ENCODE peak calls at places on chromosome 7, in nine cellular contexts. Z is activated CD8-positive, alpha-beta T cell treated with anti-CD3 and anti-CD28 coated beads, Interleukin-2, amount 10 ng/mL, durations not matched to agents 7 days and 5 days; T is NCI-H2029 treated with DMSO at 0.1 percent for 48 hours; W is anterior cingulate cortex; X is mesothelial cell of epicardium; I is NCI-H446 treated with DMSO at 0.1 percent for 48 hours; G is dermis microvascular lymphatic vessel endothelial cell; F is GM06990; B is pons. H is an unnamed sample.

GRCh38 chr7:98834949-98835348 is 34.9 kb downstream of the TMEM130 start:
- DNase-seq in Z (no peak), T (no peak), W (no peak), X (no peak), I (no peak), G (no peak), F (no peak), B (no peak), H (no peak)

GRCh38 chr7:39228946-39229345 is 251.2 kb downstream of the POU6F2 start:
- DNase-seq in Z (no peak), T (peak), W (no peak), X (no peak), I (no peak), G (no peak), F (no peak), B (no peak), H (no peak)

GRCh38 chr7:119578116-119578515 is 694.9 kb upstream of the KCND2 start:
- DNase-seq in Z (no peak), T (no peak), W (no peak), X (no peak), I (no peak), G (no peak), F (no peak), B (peak), H (no peak)

GRCh38 chr7:37942934-37943610 is 22.6 kb downstream of the EPDR1 start:
- DNase-seq in Z (no peak), T (no peak), W (no peak), X (no peak), I (peak), G (no peak), F (no peak), B (no peak), H (no peak)

GRCh38 chr7:21580073-21580521 is 37.3 kb downstream of the DNAH11 start:
- DNase-seq in Z (no peak), T (no peak), W (no peak), X (no peak), I (no peak), G (no peak), F (no peak), B (peak), H (no peak)

GRCh38 chr7:48144291-48144768 is 26.9 kb upstream of the ABCA13 start:
- DNase-seq in Z (no peak), T (no peak), W (no peak), X (no peak), I (no peak), G (peak), F (no peak), B (no peak), H (no peak)

GRCh38 chr7:405489-406211 is 114.0 kb downstream of the PDGFA start:
- DNase-seq in Z (no peak), T (no peak), W (no peak), X (no peak), I (no peak), G (no peak), F (no peak), B (no peak), H (peak)

GRCh38 chr7:44983742-44984477 is 5.1 kb upstream of the MYO1G start:
- DNase-seq in Z (no peak), T (no peak), W (no peak), X (no peak), I (no peak), G (no peak), F (no peak), B (no peak), H (no peak)

GRCh38 chr7:98133621-98134266 is 27.1 kb downstream of the LMTK2 start:
- DNase-seq in Z (no peak), T (no peak), W (no peak), X (no peak), I (no peak), G (no peak), F (no peak), B (no peak), H (no peak)

GRCh38 chr7:5634107-5634950 is 147.1 kb downstream of the RNF216 start:
- DNase-seq in Z (no peak), T (no peak), W (no peak), X (no peak), I (peak), G (no peak), F (no peak), B (peak), H (peak)

GRCh38 chr7:36132025-36132424 is 21.0 kb upstream of the EEPD1 start:
- DNase-seq in Z (no peak), T (no peak), W (no peak), X (no peak), I (no peak), G (no peak), F (no peak), B (no peak), H (peak)

GRCh38 chr7:41689815-41690214 is 13.1 kb downstream of the INHBA start:
- DNase-seq in Z (no peak), T (no peak), W (no peak), X (no peak), I (no peak), G (no peak), F (no peak), B (no peak), H (no peak)

GRCh38 chr7:132130497-132130896 is 445.8 kb downstream of the PLXNA4 start:
- DNase-seq in Z (peak), T (no peak), W (no peak), X (no peak), I (no peak), G (no peak), F (no peak), B (no peak), H (no peak)

GRCh38 chr7:22582860-22583640 is 83.1 kb upstream of the STEAP1B start:
- DNase-seq in Z (no peak), T (no peak), W (no peak), X (no peak), I (peak), G (no peak), F (no peak), B (no peak), H (peak)

GRCh38 chr7:65238785-65239184 is 134.9 kb upstream of the ZNF92 start:
- DNase-seq in Z (no peak), T (no peak), W (no peak), X (no peak), I (no peak), G (no peak), F (no peak), B (no peak), H (no peak)

GRCh38 chr7:74417419-74417971 is 36.2 kb upstream of the GTF2IRD1 start:
- DNase-seq in Z (peak), T (no peak), W (peak), X (peak), I (no peak), G (peak), F (peak), B (peak), H (no peak)

GRCh38 chr7:97003262-97004236 is 1.8 kb upstream of the DLX6 start:
- DNase-seq in Z (no peak), T (no peak), W (no peak), X (no peak), I (no peak), G (no peak), F (no peak), B (no peak), H (no peak)

GRCh38 chr7:121076350-121077164 is 88.0 kb downstream of the CPED1 start:
- DNase-seq in Z (no peak), T (no peak), W (no peak), X (no peak), I (no peak), G (no peak), F (no peak), B (no peak), H (no peak)

GRCh38 chr7:52897708-52898107 is 137.7 kb upstream of the POM121L12 start:
- DNase-seq in Z (no peak), T (peak), W (no peak), X (no peak), I (no peak), G (no peak), F (no peak), B (no peak), H (no peak)

GRCh38 chr7:123770378-123770777 is 21.6 kb upstream of the WASL start:
- DNase-seq in Z (no peak), T (no peak), W (no peak), X (no peak), I (no peak), G (no peak), F (peak), B (no peak), H (no peak)

GRCh38 chr7:155205368-155206285 is 92.1 kb upstream of the INSIG1 start:
- DNase-seq in Z (peak), T (no peak), W (peak), X (no peak), I (no peak), G (peak), F (peak), B (peak), H (no peak)

GRCh38 chr7:28155019-28155660 is 25.5 kb downstream of the JAZF1 start:
- DNase-seq in Z (no peak), T (no peak), W (no peak), X (no peak), I (no peak), G (no peak), F (peak), B (peak), H (no peak)

GRCh38 chr7:27175005-27175625 is 995 bp upstream of the HOXA10 start:
- DNase-seq in Z (no peak), T (no peak), W (no peak), X (peak), I (no peak), G (no peak), F (no peak), B (no peak), H (no peak)

GRCh38 chr7:94980418-94981142 is 73.2 kb downstream of the PPP1R9A start:
- DNase-seq in Z (no peak), T (no peak), W (no peak), X (no peak), I (no peak), G (no peak), F (no peak), B (no peak), H (no peak)

GRCh38 chr7:101816499-101817030 is 861 bp upstream of the CUX1 start:
- DNase-seq in Z (no peak), T (no peak), W (no peak), X (no peak), I (no peak), G (no peak), F (peak), B (peak), H (no peak)

GRCh38 chr7:24378871-24379608 is 95.0 kb downstream of the NPY start:
- DNase-seq in Z (no peak), T (no peak), W (no peak), X (no peak), I (no peak), G (no peak), F (no peak), B (no peak), H (no peak)

GRCh38 chr7:158987691-158988090 is 131.3 kb downstream of the DYNC2I1 start:
- DNase-seq in Z (no peak), T (no peak), W (no peak), X (no peak), I (no peak), G (no peak), F (no peak), B (no peak), H (no peak)

GRCh38 chr7:108561047-108561619 is 8.4 kb downstream of the THAP5 start:
- DNase-seq in Z (no peak), T (no peak), W (no peak), X (no peak), I (no peak), G (no peak), F (no peak), B (no peak), H (no peak)

GRCh38 chr7:105298439-105298894 is 90.3 kb downstream of the SRPK2 start:
- DNase-seq in Z (peak), T (no peak), W (no peak), X (no peak), I (no peak), G (no peak), F (peak), B (no peak), H (no peak)